ENCODE peak calls at places on chromosome 1, in six cellular contexts. G, M, E, I, J and H are unnamed samples.

GRCh38 chr1:198880397-198880796 is 241.6 kb downstream of the PTPRC start:
- DNase-seq in G (peak), M (peak), E (no peak), I (no peak), J (no peak), H (no peak)

GRCh38 chr1:105492941-105493340 is 1563.5 kb upstream of the PRMT6 start:
- DNase-seq in G (no peak), M (no peak), E (no peak), I (no peak), J (no peak), H (no peak)

GRCh38 chr1:53046930-53047329 is 15.1 kb upstream of the PODN start:
- DNase-seq in G (peak), M (no peak), E (no peak), I (no peak), J (peak), H (no peak)

GRCh38 chr1:52635321-52636089 is 2.5 kb downstream of the SHISAL2A start:
- DNase-seq in G (no peak), M (no peak), E (no peak), I (no peak), J (no peak), H (no peak)

GRCh38 chr1:39615086-39615662 is 24.3 kb downstream of the HEYL start:
- DNase-seq in G (no peak), M (no peak), E (no peak), I (no peak), J (peak), H (no peak)

GRCh38 chr1:225658041-225658440 is 5.1 kb upstream of the ENAH start:
- DNase-seq in G (no peak), M (no peak), E (no peak), I (no peak), J (no peak), H (no peak)

GRCh38 chr1:214441119-214441518 is 110.3 kb downstream of the PTPN14 start:
- DNase-seq in G (peak), M (peak), E (no peak), I (no peak), J (no peak), H (no peak)

GRCh38 chr1:232965124-232965911 is 14.9 kb downstream of the NTPCR start:
- DNase-seq in G (no peak), M (no peak), E (no peak), I (no peak), J (no peak), H (no peak)

GRCh38 chr1:246769306-246769705 is 45.1 kb downstream of the SCCPDH start:
- DNase-seq in G (peak), M (no peak), E (no peak), I (no peak), J (no peak), H (no peak)

GRCh38 chr1:41450747-41451285 is 33.7 kb downstream of the EDN2 start:
- DNase-seq in G (no peak), M (no peak), E (no peak), I (no peak), J (no peak), H (no peak)

GRCh38 chr1:161227196-161227871 is 1.5 kb downstream of the TOMM40L start:
- DNase-seq in G (peak), M (peak), E (peak), I (peak), J (peak), H (no peak)

GRCh38 chr1:105686026-105686425 is 1370.4 kb upstream of the PRMT6 start:
- DNase-seq in G (no peak), M (no peak), E (no peak), I (no peak), J (no peak), H (no peak)

GRCh38 chr1:170765712-170766330 is 101.9 kb downstream of the PRRX1 start:
- DNase-seq in G (peak), M (peak), E (peak), I (no peak), J (no peak), H (no peak)

GRCh38 chr1:6347641-6348487 is 45.7 kb downstream of the ACOT7 start:
- DNase-seq in G (peak), M (no peak), E (peak), I (peak), J (no peak), H (no peak)

GRCh38 chr1:174789399-174789798 is 210.3 kb upstream of the CACYBP start:
- DNase-seq in G (peak), M (peak), E (peak), I (no peak), J (no peak), H (no peak)

GRCh38 chr1:24250791-24251190 is 63.7 kb upstream of the IFNLR1 start:
- DNase-seq in G (no peak), M (no peak), E (no peak), I (no peak), J (no peak), H (no peak)

GRCh38 chr1:72936942-72937341 is 654.6 kb upstream of the NEGR1 start:
- DNase-seq in G (no peak), M (peak), E (no peak), I (no peak), J (no peak), H (no peak)

GRCh38 chr1:93716974-93717373 is 35.3 kb upstream of the BCAR3 start:
- DNase-seq in G (peak), M (no peak), E (peak), I (no peak), J (no peak), H (no peak)

GRCh38 chr1:89566761-89567174 is 42.1 kb downstream of the LRRC8B start:
- DNase-seq in G (peak), M (no peak), E (no peak), I (no peak), J (no peak), H (peak)

GRCh38 chr1:38037481-38037939 is 9.1 kb downstream of the POU3F1 start:
- DNase-seq in G (peak), M (no peak), E (peak), I (no peak), J (no peak), H (no peak)

GRCh38 chr1:218836264-218836663 is 337.4 kb upstream of the LYPLAL1 start:
- DNase-seq in G (no peak), M (no peak), E (no peak), I (no peak), J (no peak), H (no peak)

GRCh38 chr1:43507296-43508295 is 23.1 kb upstream of the PTPRF start:
- DNase-seq in G (no peak), M (no peak), E (no peak), I (no peak), J (no peak), H (no peak)

GRCh38 chr1:183982172-183982963 is 55.2 kb downstream of the COLGALT2 start:
- DNase-seq in G (no peak), M (no peak), E (no peak), I (no peak), J (no peak), H (no peak)

GRCh38 chr1:222618880-222619321 is 1.0 kb downstream of the MIA3 start:
- DNase-seq in G (peak), M (no peak), E (no peak), I (no peak), J (peak), H (no peak)

GRCh38 chr1:66599346-66599745 is 65.4 kb downstream of the SGIP1 start:
- DNase-seq in G (peak), M (no peak), E (no peak), I (no peak), J (no peak), H (no peak)

GRCh38 chr1:45922813-45923212 is 119.4 kb downstream of the MAST2 start:
- DNase-seq in G (no peak), M (no peak), E (no peak), I (no peak), J (no peak), H (no peak)

GRCh38 chr1:247281001-247281574 is 25.2 kb downstream of the VN1R5 start:
- DNase-seq in G (peak), M (no peak), E (peak), I (no peak), J (no peak), H (no peak)

GRCh38 chr1:226706664-226707063 is 32.4 kb downstream of the ITPKB start:
- DNase-seq in G (no peak), M (no peak), E (no peak), I (no peak), J (no peak), H (no peak)

GRCh38 chr1:33036051-33036525 is 595 bp downstream of the AK2 start:
- DNase-seq in G (peak), M (no peak), E (peak), I (no peak), J (no peak), H (no peak)

GRCh38 chr1:40383488-40384412 is 10.2 kb downstream of the SMAP2 start:
- DNase-seq in G (no peak), M (no peak), E (no peak), I (no peak), J (no peak), H (no peak)

GRCh38 chr1:116097600-116097999 is 13.6 kb upstream of the MAB21L3 start:
- DNase-seq in G (peak), M (no peak), E (no peak), I (no peak), J (no peak), H (no peak)

GRCh38 chr1:64828829-64829228 is 84.0 kb downstream of the RAVER2 start:
- DNase-seq in G (no peak), M (no peak), E (no peak), I (no peak), J (no peak), H (no peak)

GRCh38 chr1:158371188-158371953 is 17.7 kb downstream of the CD1E start:
- DNase-seq in G (no peak), M (no peak), E (no peak), I (no peak), J (no peak), H (peak)

GRCh38 chr1:77797991-77798390 is 18.5 kb downstream of the MIGA1 start:
- DNase-seq in G (peak), M (peak), E (no peak), I (no peak), J (no peak), H (no peak)

GRCh38 chr1:155186266-155186954 is 12.8 kb downstream of the TRIM46 start:
- DNase-seq in G (no peak), M (no peak), E (no peak), I (no peak), J (no peak), H (no peak)

GRCh38 chr1:152756872-152757271 is 953 bp upstream of the KPRP start:
- DNase-seq in G (no peak), M (no peak), E (no peak), I (no peak), J (no peak), H (no peak)